ENCODE peak calls at places on chromosomes 7 and 10, in eight cellular contexts. One of them, this sample, is unnamed.

GRCh38 chr7:50227623-50228618 is 76.6 kb upstream of the IKZF1 start:
- DNase-seq in choroid plexus epithelial cell: no peak
- DNase-seq in breast epithelium: no peak
- DNase-seq in GM13977: no peak
- DNase-seq in brain microvascular endothelial cell: no peak
- DNase-seq in chondrocyte: no peak
- DNase-seq in B cell: no peak
- DNase-seq in glutamatergic neuron: no peak
- DNase-seq in this sample: no peak

GRCh38 chr7:116970148-116970910 is 17.0 kb downstream of the ST7 start:
- DNase-seq in chondrocyte: no peak
- DNase-seq in glutamatergic neuron: no peak
- DNase-seq in B cell: no peak
- DNase-seq in breast epithelium: no peak
- DNase-seq in GM13977: no peak
- DNase-seq in choroid plexus epithelial cell: no peak
- DNase-seq in brain microvascular endothelial cell: no peak
- DNase-seq in this sample: no peak

GRCh38 chr10:14573666-14574261 is 200.9 kb downstream of the FAM107B start:
- DNase-seq in brain microvascular endothelial cell: peak; percentile 28
- DNase-seq in choroid plexus epithelial cell: peak; percentile 62
- DNase-seq in chondrocyte: no peak
- DNase-seq in GM13977: no peak
- DNase-seq in breast epithelium: no peak
- DNase-seq in B cell: no peak
- DNase-seq in glutamatergic neuron: no peak
- DNase-seq in this sample: no peak

GRCh38 chr7:129859188-129859587 is 93.6 kb downstream of the UBE2H start:
- DNase-seq in breast epithelium: no peak
- DNase-seq in chondrocyte: no peak
- DNase-seq in glutamatergic neuron: no peak
- DNase-seq in GM13977: no peak
- DNase-seq in choroid plexus epithelial cell: peak; percentile 75
- DNase-seq in brain microvascular endothelial cell: peak; percentile 26
- DNase-seq in B cell: no peak
- DNase-seq in this sample: peak; percentile 27

GRCh38 chr10:93576888-93577287 is 10.4 kb downstream of the FFAR4 start:
- DNase-seq in chondrocyte: no peak
- DNase-seq in B cell: no peak
- DNase-seq in glutamatergic neuron: no peak
- DNase-seq in GM13977: no peak
- DNase-seq in breast epithelium: no peak
- DNase-seq in choroid plexus epithelial cell: no peak
- DNase-seq in brain microvascular endothelial cell: no peak
- DNase-seq in this sample: no peak

GRCh38 chr7:42093361-42093905 is 143.6 kb downstream of the GLI3 start:
- DNase-seq in glutamatergic neuron: no peak
- DNase-seq in choroid plexus epithelial cell: no peak
- DNase-seq in GM13977: no peak
- DNase-seq in breast epithelium: no peak
- DNase-seq in B cell: no peak
- DNase-seq in brain microvascular endothelial cell: no peak
- DNase-seq in chondrocyte: no peak
- DNase-seq in this sample: no peak

GRCh38 chr10:4285121-4285520 is 500.1 kb upstream of the KLF6 start:
- DNase-seq in glutamatergic neuron: no peak
- DNase-seq in chondrocyte: no peak
- DNase-seq in breast epithelium: no peak
- DNase-seq in B cell: no peak
- DNase-seq in choroid plexus epithelial cell: no peak
- DNase-seq in GM13977: no peak
- DNase-seq in brain microvascular endothelial cell: no peak
- DNase-seq in this sample: no peak

GRCh38 chr7:96953676-96954513 is 51.5 kb upstream of the DLX6 start:
- DNase-seq in GM13977: no peak
- DNase-seq in breast epithelium: no peak
- DNase-seq in glutamatergic neuron: no peak
- DNase-seq in choroid plexus epithelial cell: no peak
- DNase-seq in brain microvascular endothelial cell: no peak
- DNase-seq in chondrocyte: no peak
- DNase-seq in B cell: no peak
- DNase-seq in this sample: no peak

GRCh38 chr10:91536790-91537189 is 96.1 kb downstream of the PPP1R3C start:
- DNase-seq in B cell: no peak
- DNase-seq in brain microvascular endothelial cell: no peak
- DNase-seq in chondrocyte: no peak
- DNase-seq in glutamatergic neuron: no peak
- DNase-seq in breast epithelium: no peak
- DNase-seq in choroid plexus epithelial cell: no peak
- DNase-seq in GM13977: no peak
- DNase-seq in this sample: no peak

GRCh38 chr7:155587486-155587885 is 41.1 kb upstream of the CNPY1 start:
- DNase-seq in breast epithelium: no peak
- DNase-seq in glutamatergic neuron: no peak
- DNase-seq in B cell: no peak
- DNase-seq in GM13977: no peak
- DNase-seq in brain microvascular endothelial cell: no peak
- DNase-seq in choroid plexus epithelial cell: no peak
- DNase-seq in chondrocyte: peak; percentile 62
- DNase-seq in this sample: no peak

GRCh38 chr7:120941064-120941463 is 9.5 kb upstream of the ING3 start:
- DNase-seq in glutamatergic neuron: no peak
- DNase-seq in chondrocyte: no peak
- DNase-seq in choroid plexus epithelial cell: peak; percentile 31
- DNase-seq in brain microvascular endothelial cell: no peak
- DNase-seq in GM13977: no peak
- DNase-seq in breast epithelium: no peak
- DNase-seq in B cell: no peak
- DNase-seq in this sample: no peak

GRCh38 chr10:76411719-76412435 is 980.5 kb downstream of the LRMDA start:
- DNase-seq in chondrocyte: no peak
- DNase-seq in choroid plexus epithelial cell: no peak
- DNase-seq in B cell: no peak
- DNase-seq in breast epithelium: no peak
- DNase-seq in brain microvascular endothelial cell: no peak
- DNase-seq in glutamatergic neuron: no peak
- DNase-seq in GM13977: no peak
- DNase-seq in this sample: no peak

GRCh38 chr7:19957664-19958063 is 184.2 kb upstream of the TMEM196 start:
- DNase-seq in brain microvascular endothelial cell: peak; percentile 27
- DNase-seq in chondrocyte: no peak
- DNase-seq in B cell: no peak
- DNase-seq in glutamatergic neuron: no peak
- DNase-seq in breast epithelium: no peak
- DNase-seq in choroid plexus epithelial cell: peak; percentile 38
- DNase-seq in GM13977: no peak
- DNase-seq in this sample: no peak

GRCh38 chr7:91694221-91694856 is 186.2 kb downstream of the MTERF1 start:
- DNase-seq in brain microvascular endothelial cell: no peak
- DNase-seq in glutamatergic neuron: no peak
- DNase-seq in GM13977: no peak
- DNase-seq in choroid plexus epithelial cell: no peak
- DNase-seq in breast epithelium: peak; percentile 26
- DNase-seq in chondrocyte: no peak
- DNase-seq in B cell: no peak
- DNase-seq in this sample: no peak

GRCh38 chr7:31981874-31982390 is 88.3 kb downstream of the PDE1C start:
- DNase-seq in glutamatergic neuron: no peak
- DNase-seq in breast epithelium: no peak
- DNase-seq in GM13977: no peak
- DNase-seq in B cell: no peak
- DNase-seq in brain microvascular endothelial cell: no peak
- DNase-seq in chondrocyte: no peak
- DNase-seq in choroid plexus epithelial cell: no peak
- DNase-seq in this sample: no peak

GRCh38 chr10:70268376-70268775 is 15.4 kb downstream of the NPFFR1 start:
- DNase-seq in breast epithelium: no peak
- DNase-seq in GM13977: no peak
- DNase-seq in choroid plexus epithelial cell: no peak
- DNase-seq in chondrocyte: no peak
- DNase-seq in brain microvascular endothelial cell: no peak
- DNase-seq in glutamatergic neuron: no peak
- DNase-seq in B cell: no peak
- DNase-seq in this sample: no peak

GRCh38 chr10:70266056-70266455 is 17.7 kb downstream of the NPFFR1 start:
- DNase-seq in chondrocyte: no peak
- DNase-seq in glutamatergic neuron: no peak
- DNase-seq in choroid plexus epithelial cell: no peak
- DNase-seq in B cell: no peak
- DNase-seq in brain microvascular endothelial cell: no peak
- DNase-seq in GM13977: no peak
- DNase-seq in breast epithelium: no peak
- DNase-seq in this sample: no peak

GRCh38 chr10:70266701-70267100 is 17.1 kb downstream of the NPFFR1 start:
- DNase-seq in GM13977: no peak
- DNase-seq in breast epithelium: no peak
- DNase-seq in B cell: no peak
- DNase-seq in chondrocyte: no peak
- DNase-seq in brain microvascular endothelial cell: no peak
- DNase-seq in choroid plexus epithelial cell: no peak
- DNase-seq in glutamatergic neuron: no peak
- DNase-seq in this sample: no peak

GRCh38 chr10:70265032-70265689 is 18.6 kb downstream of the NPFFR1 start:
- DNase-seq in GM13977: peak; percentile 69
- DNase-seq in brain microvascular endothelial cell: no peak
- DNase-seq in B cell: no peak
- DNase-seq in choroid plexus epithelial cell: peak; percentile 48
- DNase-seq in breast epithelium: no peak
- DNase-seq in chondrocyte: no peak
- DNase-seq in glutamatergic neuron: no peak
- DNase-seq in this sample: no peak

DNA sequence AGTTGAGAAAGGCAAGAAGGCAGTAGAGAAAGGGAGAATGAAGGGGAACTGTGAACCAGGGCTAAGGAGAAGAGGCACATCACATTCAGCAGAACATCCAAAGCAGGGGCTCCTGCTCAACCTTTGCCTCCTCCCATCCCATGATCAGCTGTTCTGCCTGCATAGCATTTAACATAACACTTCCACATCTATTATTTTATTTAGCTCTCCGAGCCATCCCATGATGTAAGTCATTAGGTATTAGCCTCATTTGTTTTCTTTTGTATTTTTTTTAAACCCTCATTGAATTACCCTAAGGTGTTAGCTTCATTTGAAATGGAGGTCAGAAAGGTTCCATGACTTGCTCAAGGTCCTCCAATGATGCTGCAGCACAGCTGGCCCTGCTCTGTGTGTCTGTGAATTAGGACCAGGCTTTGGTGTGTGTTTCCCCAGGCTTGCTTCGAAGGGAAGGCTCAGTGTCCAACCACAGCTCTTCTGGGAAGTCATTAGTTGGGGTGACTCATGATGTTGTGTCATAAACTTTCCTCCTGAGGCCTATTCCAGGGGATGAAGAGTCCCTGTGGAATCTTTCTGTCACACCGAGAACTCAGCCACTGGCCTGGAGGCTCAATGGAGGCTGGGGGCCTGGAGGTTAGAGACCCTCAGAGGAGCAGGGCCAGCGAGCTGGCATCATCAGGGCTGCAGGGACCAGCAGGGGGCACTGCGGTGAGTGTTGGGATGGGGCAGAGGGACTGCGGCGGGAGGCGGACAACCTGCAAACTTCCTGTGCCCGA is 16.5 kb downstream of the NPFFR1 start:
- DNase-seq in brain microvascular endothelial cell: peak; percentile 85
- DNase-seq in glutamatergic neuron: no peak
- DNase-seq in GM13977: no peak
- DNase-seq in B cell: no peak
- DNase-seq in choroid plexus epithelial cell: peak; percentile 87
- DNase-seq in breast epithelium: peak; percentile 22
- DNase-seq in chondrocyte: no peak
- DNase-seq in this sample: no peak
- TF ChIP-seq CTCF in brain microvascular endothelial cell: peak; percentile 54
- TF ChIP-seq CTCF in glutamatergic neuron: no peak
- TF ChIP-seq CTCF in GM13977: peak; percentile 33
- TF ChIP-seq CTCF in B cell: peak; percentile 34
- TF ChIP-seq CTCF in choroid plexus epithelial cell: peak; percentile 44
- TF ChIP-seq CTCF in breast epithelium: no peak
- TF ChIP-seq CTCF in chondrocyte: peak; percentile 61
- TF ChIP-seq CTCF in this sample: peak; percentile 51

GRCh38 chr10:32333849-32334248 is 13.1 kb downstream of the EPC1 start:
- DNase-seq in GM13977: no peak
- DNase-seq in B cell: no peak
- DNase-seq in chondrocyte: no peak
- DNase-seq in breast epithelium: no peak
- DNase-seq in glutamatergic neuron: no peak
- DNase-seq in brain microvascular endothelial cell: no peak
- DNase-seq in choroid plexus epithelial cell: no peak
- DNase-seq in this sample: no peak
- TF ChIP-seq CTCF in GM13977: no peak
- TF ChIP-seq CTCF in B cell: no peak
- TF ChIP-seq CTCF in chondrocyte: no peak
- TF ChIP-seq CTCF in breast epithelium: no peak
- TF ChIP-seq CTCF in glutamatergic neuron: no peak
- TF ChIP-seq CTCF in brain microvascular endothelial cell: no peak
- TF ChIP-seq CTCF in choroid plexus epithelial cell: no peak
- TF ChIP-seq CTCF in this sample: no peak

DNA sequence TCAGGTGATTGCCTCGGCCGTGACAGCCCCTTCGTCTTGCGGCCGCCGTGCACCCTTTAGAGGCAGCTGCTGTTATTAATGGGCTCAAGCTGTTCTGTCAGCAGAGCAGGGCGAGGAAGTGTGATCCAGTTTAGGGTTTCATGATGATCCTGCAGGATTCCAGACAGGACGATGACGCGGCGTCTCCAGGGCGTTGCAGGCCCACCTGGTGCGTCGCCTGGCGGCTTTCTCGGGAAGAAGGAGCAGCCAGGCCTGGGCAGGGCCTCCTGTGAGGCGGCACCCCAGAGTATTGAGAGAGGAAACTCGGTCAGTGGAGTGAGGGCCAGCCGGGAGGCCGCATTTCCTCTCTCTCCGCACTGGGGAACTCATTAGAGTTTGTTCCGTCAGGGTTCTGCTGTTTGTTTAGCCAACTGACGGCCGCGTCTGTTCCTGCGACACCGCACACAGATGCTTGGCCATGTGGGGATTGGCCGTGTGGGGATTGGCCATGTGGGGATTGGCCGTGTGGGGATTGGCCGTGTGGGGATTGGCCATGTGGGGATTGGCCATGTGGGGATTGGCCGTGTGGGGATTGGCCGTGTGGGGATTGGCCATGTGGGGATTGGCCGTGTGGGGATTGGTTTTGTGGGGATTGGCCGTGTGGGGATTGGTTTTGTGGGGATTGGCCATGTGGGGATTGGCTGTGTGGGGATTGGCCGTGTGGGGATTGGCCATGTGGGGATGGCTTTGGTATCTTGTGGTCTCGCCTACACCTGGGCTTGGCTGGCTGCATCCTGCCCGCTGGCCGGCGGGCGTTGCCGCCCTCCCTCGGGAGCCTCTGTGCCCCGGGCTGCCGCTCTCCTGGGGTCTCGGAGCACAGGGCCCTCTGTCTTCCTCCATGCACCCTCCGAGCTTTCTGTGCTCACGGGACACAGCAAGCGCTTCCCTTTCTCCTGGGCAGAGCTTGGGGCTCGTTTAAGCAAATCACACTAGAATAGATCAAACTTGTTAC is 62.7 kb downstream of the NKX6-2 start:
- DNase-seq in glutamatergic neuron: peak; percentile 51
- DNase-seq in brain microvascular endothelial cell: no peak
- DNase-seq in GM13977: no peak
- DNase-seq in B cell: no peak
- DNase-seq in choroid plexus epithelial cell: peak; percentile 33
- DNase-seq in chondrocyte: no peak
- DNase-seq in breast epithelium: no peak
- DNase-seq in this sample: no peak
- TF ChIP-seq CTCF in glutamatergic neuron: no peak
- TF ChIP-seq CTCF in brain microvascular endothelial cell: no peak
- TF ChIP-seq CTCF in GM13977: no peak
- TF ChIP-seq CTCF in B cell: no peak
- TF ChIP-seq CTCF in choroid plexus epithelial cell: peak; percentile 24
- TF ChIP-seq CTCF in chondrocyte: no peak
- TF ChIP-seq CTCF in breast epithelium: no peak
- TF ChIP-seq CTCF in this sample: no peak

GRCh38 chr10:81920213-81920829 is 45.3 kb downstream of the NRG3 start:
- DNase-seq in GM13977: peak; percentile 37
- DNase-seq in breast epithelium: no peak
- DNase-seq in choroid plexus epithelial cell: peak; percentile 23
- DNase-seq in B cell: no peak
- DNase-seq in chondrocyte: no peak
- DNase-seq in brain microvascular endothelial cell: no peak
- DNase-seq in glutamatergic neuron: peak; percentile 34
- DNase-seq in this sample: no peak
- TF ChIP-seq CTCF in GM13977: peak; percentile 69
- TF ChIP-seq CTCF in breast epithelium: no peak
- TF ChIP-seq CTCF in choroid plexus epithelial cell: peak; percentile 75
- TF ChIP-seq CTCF in B cell: peak; percentile 42
- TF ChIP-seq CTCF in chondrocyte: peak; percentile 35
- TF ChIP-seq CTCF in brain microvascular endothelial cell: peak; percentile 62
- TF ChIP-seq CTCF in glutamatergic neuron: peak; percentile 80
- TF ChIP-seq CTCF in this sample: peak; percentile 53